ENCODE peak calls at places on chromosomes 11 and 22, in five cellular contexts. T is fibroblast of lung, N is suprapubic skin, Y is transverse colon, W is IMR-90. M is an unnamed sample.

GRCh38 chr11:61747389-61748285 is 4.8 kb upstream of the MYRF start:
- DNase-seq in T (peak; percentile 65), Y (peak; percentile 86), W (peak; percentile 59), N (peak; percentile 80), M (no peak)

GRCh38 chr22:19291218-19291579 is 320 bp downstream of the CLTCL1 start:
- DNase-seq in Y (peak; percentile 40), N (peak; percentile 72), W (no peak), T (no peak), M (peak; percentile 52)

GRCh38 chr11:122755409-122755808 is 82.9 kb upstream of the CRTAM start:
- DNase-seq in W (no peak), T (no peak), Y (no peak), N (no peak), M (no peak)

GRCh38 chr22:48900626-48901025 is 927.0 kb downstream of the BRD1 start:
- DNase-seq in N (no peak), T (no peak), W (no peak), Y (no peak), M (peak; percentile 5)

GRCh38 chr11:110761994-110762393 is 49.8 kb upstream of the ARHGAP20 start:
- DNase-seq in T (no peak), Y (no peak), N (no peak), W (no peak), M (no peak)

GRCh38 chr11:25755918-25756584 is 575.9 kb upstream of the ANO3 start:
- DNase-seq in T (no peak), W (no peak), N (no peak), Y (no peak), M (no peak)

GRCh38 chr11:2377511-2378443 is 667 bp downstream of the CD81 start:
- DNase-seq in T (peak; percentile 45), Y (peak; percentile 72), W (peak; percentile 33), N (peak; percentile 87), M (no peak)

GRCh38 chr11:116605543-116605942 is 167.2 kb downstream of the BUD13 start:
- DNase-seq in T (no peak), W (peak; percentile 11), N (no peak), Y (peak; percentile 19), M (no peak)

GRCh38 chr22:49269928-49270327 is 557.7 kb downstream of the BRD1 start:
- DNase-seq in N (no peak), T (no peak), W (no peak), Y (no peak), M (no peak)

GRCh38 chr11:63687845-63688244 is 6.5 kb downstream of the RTN3 start:
- DNase-seq in Y (no peak), W (no peak), T (no peak), N (no peak), M (no peak)

GRCh38 chr11:75560644-75561043 is 1.4 kb upstream of the SERPINH1 start:
- DNase-seq in Y (no peak), W (peak; percentile 45), T (no peak), N (no peak), M (no peak)

GRCh38 chr11:91804057-91804456 is 420.6 kb upstream of the FAT3 start:
- DNase-seq in T (no peak), N (no peak), Y (no peak), W (no peak), M (no peak)

GRCh38 chr11:11349870-11350325 is 3.2 kb downstream of the CSNK2A3 start:
- DNase-seq in W (peak; percentile 90), N (no peak), Y (no peak), T (peak; percentile 90), M (no peak)

GRCh38 chr11:110777765-110778164 is 65.5 kb upstream of the ARHGAP20 start:
- DNase-seq in W (peak; percentile 87), N (no peak), T (peak; percentile 74), Y (peak; percentile 24), M (no peak)

GRCh38 chr22:31738566-31738965 is 11.4 kb downstream of the PRR14L start:
- DNase-seq in T (no peak), W (no peak), N (no peak), Y (no peak), M (no peak)

GRCh38 chr11:116043857-116044256 is 539.6 kb upstream of the CADM1 start:
- DNase-seq in N (no peak), W (no peak), T (no peak), Y (no peak), M (no peak)

GRCh38 chr11:114180301-114181055 is 115.7 kb upstream of the NNMT start:
- DNase-seq in N (peak; percentile 79), Y (peak; percentile 80), W (no peak), T (peak; percentile 53), M (no peak)

GRCh38 chr11:113675565-113675964 is 30.5 kb downstream of the TMPRSS5 start:
- DNase-seq in T (no peak), Y (no peak), W (no peak), N (no peak), M (no peak)

GRCh38 chr22:24965822-24966626 is 13.5 kb downstream of the KIAA1671 start:
- DNase-seq in Y (peak; percentile 90), W (no peak), N (no peak), T (no peak), M (peak; percentile 94)

GRCh38 chr11:121161349-121161917 is 60.4 kb downstream of the TECTA start:
- DNase-seq in T (no peak), N (no peak), Y (no peak), W (no peak), M (no peak)

GRCh38 chr11:73218106-73218829 is at the start of gene P2RY2:
- DNase-seq in N (peak; percentile 80), W (no peak), Y (peak; percentile 91), T (no peak), M (peak; percentile 72)

GRCh38 chr22:48489551-48490512 is 1337.8 kb downstream of the BRD1 start:
- DNase-seq in Y (no peak), W (no peak), T (peak; percentile 11), N (peak; percentile 49), M (no peak)

GRCh38 chr11:69358398-69359080 is 64.6 kb downstream of the MYEOV start:
- DNase-seq in T (no peak), Y (peak; percentile 5), W (no peak), N (peak; percentile 34), M (no peak)

GRCh38 chr11:72970557-72971118 is 156.4 kb downstream of the ATG16L2 start:
- DNase-seq in N (no peak), W (peak; percentile 20), T (no peak), Y (no peak), M (no peak)

GRCh38 chr22:25420471-25420924 is 144.0 kb upstream of the GRK3 start:
- DNase-seq in W (no peak), Y (no peak), T (no peak), N (no peak), M (no peak)

GRCh38 chr11:30174265-30175022 is 56.4 kb upstream of the FSHB start:
- DNase-seq in N (no peak), W (no peak), Y (no peak), T (no peak), M (no peak)

GRCh38 chr22:35868938-35869337 is 151.3 kb downstream of the APOL5 start:
- DNase-seq in T (no peak), W (peak; percentile 8), N (no peak), Y (no peak), M (no peak)

GRCh38 chr11:236774-237767 is at the start of gene PSMD13:
- DNase-seq in T (peak; percentile 76), Y (peak; percentile 89), W (peak; percentile 81), N (peak; percentile 90), M (no peak)
- TF ChIP-seq CTCF in T (no peak), Y (no peak), W (no peak), N (no peak), M (no peak)

DNA sequence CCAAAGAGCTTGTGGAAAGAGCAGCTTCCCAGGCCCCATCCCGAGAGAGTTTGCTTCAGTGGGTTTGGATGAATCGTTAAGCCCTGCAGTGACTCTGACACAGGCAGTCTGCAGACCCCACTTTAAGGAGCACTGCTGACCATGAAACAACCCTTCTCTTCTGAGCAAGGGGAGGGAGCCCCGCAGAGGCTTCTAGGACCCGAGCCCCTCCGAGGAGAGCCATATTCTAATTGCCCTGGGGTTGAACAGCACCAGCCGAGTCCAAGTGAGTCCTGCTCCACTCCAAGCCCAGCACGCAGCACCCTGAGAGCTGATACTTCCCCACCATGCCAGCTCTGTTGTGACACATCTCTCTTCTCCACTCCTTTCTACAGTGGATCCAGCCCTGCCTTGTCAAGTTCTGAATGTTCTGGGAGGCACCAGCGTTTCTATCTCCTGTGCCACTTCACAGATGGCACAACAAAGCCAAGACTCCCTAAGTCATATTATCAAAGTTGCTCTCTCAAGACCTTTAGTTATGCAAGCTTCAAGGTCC is 10.4 kb downstream of the USP2 start:
- DNase-seq in N (no peak), T (no peak), Y (no peak), W (no peak), M (no peak)
- H3K4me1 ChIP-seq in N (peaks cover 59% of the 10 kb centered on the region), T (peaks cover 34% of the 10 kb centered on the region), Y (peaks cover 53% of the 10 kb centered on the region), W (peaks cover 24% of the 10 kb centered on the region), M (peaks cover 34% of the 10 kb centered on the region)

GRCh38 chr11:18014876-18015275 is 2.0 kb upstream of the SERGEF start:
- DNase-seq in N (no peak), W (no peak), T (no peak), Y (no peak), M (no peak)

GRCh38 chr11:18019650-18020049 is 6.8 kb upstream of the SERGEF start:
- DNase-seq in Y (no peak), W (no peak), T (no peak), N (no peak), M (no peak)

GRCh38 chr11:18013790-18014507 is 1.1 kb upstream of the SERGEF start:
- DNase-seq in T (peak; percentile 22), W (no peak), Y (peak; percentile 11), N (no peak), M (no peak)

GRCh38 chr11:18012906-18013781 is at the start of gene SERGEF:
- DNase-seq in W (peak; percentile 84), N (peak; percentile 93), Y (peak; percentile 98), T (peak; percentile 84), M (peak; percentile 90)

GRCh38 chr11:18016789-18017188 is 3.9 kb upstream of the SERGEF start:
- DNase-seq in N (no peak), T (no peak), Y (no peak), W (no peak), M (no peak)
- H3K4me3 ChIP-seq in N (no peak overlapping the region), T (no peak overlapping the region), Y (no peak overlapping the region), W (no peak overlapping the region), M (no peak overlapping the region)

GRCh38 chr11:43937434-43938411 is 4.7 kb upstream of the C11orf96 start:
- DNase-seq in T (peak; percentile 51), Y (no peak), N (peak; percentile 20), W (peak; percentile 70), M (no peak)
- TF ChIP-seq CTCF in T (peak; percentile 25), Y (no peak), N (no peak), W (no peak), M (no peak)

GRCh38 chr11:111913031-111913861 is 712 bp downstream of the HSPB2 start:
- DNase-seq in Y (no peak), N (no peak), T (no peak), W (no peak), M (no peak)
- H3K4me1 ChIP-seq in Y (no peaks in the 10 kb centered on the region), N (peaks cover 60% of the 10 kb centered on the region), T (peaks cover 16% of the 10 kb centered on the region), W (peaks cover 36% of the 10 kb centered on the region), M (peaks cover 11% of the 10 kb centered on the region)

M was measured in RWPE2.